ENCODE peak calls at places on chromosomes 7 and 10, in ten cellular contexts. One of them, this sample, is unnamed. For H3K36me3, the result is how much of the 10 kb centered on the place peaks cover.

GRCh38 chr7:3861941-3862340 is 560.9 kb downstream of the SDK1 start:
- DNase-seq in uterus: peak
- DNase-seq in K562: no peak
- DNase-seq in tibial nerve: no peak
- DNase-seq in endothelial cell of umbilical vein: peak
- DNase-seq in prostate gland: no peak
- DNase-seq in transverse colon: no peak
- DNase-seq in adrenal gland: no peak
- DNase-seq in HepG2: no peak
- DNase-seq in spleen: no peak
- DNase-seq in this sample: no peak

GRCh38 chr10:89702121-89702480 is 711 bp downstream of the KIF20B start:
- DNase-seq in transverse colon: no peak
- DNase-seq in spleen: no peak
- DNase-seq in prostate gland: no peak
- DNase-seq in K562: peak
- DNase-seq in HepG2: peak
- DNase-seq in adrenal gland: no peak
- DNase-seq in tibial nerve: no peak
- DNase-seq in endothelial cell of umbilical vein: no peak
- DNase-seq in uterus: no peak
- DNase-seq in this sample: no peak

GRCh38 chr7:98483276-98483963 is 82.5 kb upstream of the BAIAP2L1 start:
- DNase-seq in K562: no peak
- DNase-seq in HepG2: no peak
- DNase-seq in endothelial cell of umbilical vein: no peak
- DNase-seq in prostate gland: no peak
- DNase-seq in adrenal gland: no peak
- DNase-seq in transverse colon: no peak
- DNase-seq in spleen: peak
- DNase-seq in uterus: no peak
- DNase-seq in tibial nerve: no peak
- DNase-seq in this sample: no peak

GRCh38 chr10:91220954-91221696 is 662 bp downstream of the PCGF5 start:
- DNase-seq in adrenal gland: peak
- DNase-seq in uterus: peak
- DNase-seq in HepG2: no peak
- DNase-seq in K562: peak
- DNase-seq in spleen: no peak
- DNase-seq in endothelial cell of umbilical vein: peak
- DNase-seq in tibial nerve: no peak
- DNase-seq in prostate gland: peak
- DNase-seq in transverse colon: peak
- DNase-seq in this sample: peak

GRCh38 chr7:69937097-69937496 is 338.8 kb downstream of the AUTS2 start:
- DNase-seq in transverse colon: no peak
- DNase-seq in K562: no peak
- DNase-seq in tibial nerve: no peak
- DNase-seq in adrenal gland: no peak
- DNase-seq in prostate gland: no peak
- DNase-seq in uterus: no peak
- DNase-seq in spleen: no peak
- DNase-seq in HepG2: no peak
- DNase-seq in endothelial cell of umbilical vein: no peak
- DNase-seq in this sample: no peak

GRCh38 chr10:4684434-4684833 is 141.6 kb upstream of the AKR1E2 start:
- DNase-seq in endothelial cell of umbilical vein: no peak
- DNase-seq in spleen: no peak
- DNase-seq in adrenal gland: no peak
- DNase-seq in tibial nerve: no peak
- DNase-seq in transverse colon: no peak
- DNase-seq in prostate gland: no peak
- DNase-seq in uterus: no peak
- DNase-seq in K562: no peak
- DNase-seq in HepG2: no peak
- DNase-seq in this sample: no peak

GRCh38 chr7:127833641-127834040 is 181.6 kb downstream of the SND1 start:
- DNase-seq in transverse colon: no peak
- DNase-seq in adrenal gland: no peak
- DNase-seq in K562: no peak
- DNase-seq in endothelial cell of umbilical vein: peak
- DNase-seq in spleen: no peak
- DNase-seq in uterus: no peak
- DNase-seq in prostate gland: no peak
- DNase-seq in tibial nerve: no peak
- DNase-seq in HepG2: no peak
- DNase-seq in this sample: no peak

GRCh38 chr7:23181684-23182553 is at the start of gene NUP42:
- DNase-seq in transverse colon: peak
- DNase-seq in endothelial cell of umbilical vein: peak
- DNase-seq in adrenal gland: peak
- DNase-seq in prostate gland: peak
- DNase-seq in uterus: peak
- DNase-seq in K562: peak
- DNase-seq in spleen: peak
- DNase-seq in tibial nerve: peak
- DNase-seq in HepG2: peak
- DNase-seq in this sample: peak

GRCh38 chr7:53904355-53904754 is 637.8 kb upstream of the VSTM2A start:
- DNase-seq in tibial nerve: no peak
- DNase-seq in prostate gland: no peak
- DNase-seq in HepG2: no peak
- DNase-seq in K562: no peak
- DNase-seq in uterus: no peak
- DNase-seq in spleen: no peak
- DNase-seq in adrenal gland: no peak
- DNase-seq in transverse colon: no peak
- DNase-seq in endothelial cell of umbilical vein: no peak
- DNase-seq in this sample: no peak

GRCh38 chr10:51508156-51508555 is 191.2 kb downstream of the CSTF2T start:
- DNase-seq in tibial nerve: no peak
- DNase-seq in uterus: no peak
- DNase-seq in spleen: no peak
- DNase-seq in endothelial cell of umbilical vein: no peak
- DNase-seq in K562: no peak
- DNase-seq in prostate gland: no peak
- DNase-seq in transverse colon: no peak
- DNase-seq in HepG2: no peak
- DNase-seq in adrenal gland: no peak
- DNase-seq in this sample: no peak

GRCh38 chr7:89887489-89887888 is 266.8 kb upstream of the STEAP1 start:
- DNase-seq in tibial nerve: no peak
- DNase-seq in adrenal gland: peak
- DNase-seq in spleen: no peak
- DNase-seq in K562: no peak
- DNase-seq in HepG2: peak
- DNase-seq in endothelial cell of umbilical vein: no peak
- DNase-seq in uterus: no peak
- DNase-seq in prostate gland: no peak
- DNase-seq in transverse colon: no peak
- DNase-seq in this sample: no peak

GRCh38 chr10:18400201-18400910 is 251.0 kb downstream of the NSUN6 start:
- DNase-seq in tibial nerve: no peak
- DNase-seq in spleen: no peak
- DNase-seq in transverse colon: peak
- DNase-seq in uterus: no peak
- DNase-seq in prostate gland: no peak
- DNase-seq in HepG2: peak
- DNase-seq in K562: peak
- DNase-seq in endothelial cell of umbilical vein: no peak
- DNase-seq in adrenal gland: peak
- DNase-seq in this sample: no peak

GRCh38 chr7:135597181-135597925 is 39.6 kb downstream of the NUP205 start:
- DNase-seq in HepG2: no peak
- DNase-seq in tibial nerve: no peak
- DNase-seq in adrenal gland: no peak
- DNase-seq in transverse colon: no peak
- DNase-seq in K562: no peak
- DNase-seq in spleen: no peak
- DNase-seq in endothelial cell of umbilical vein: no peak
- DNase-seq in uterus: no peak
- DNase-seq in prostate gland: no peak
- DNase-seq in this sample: no peak

GRCh38 chr7:132819648-132820047 is 243.4 kb upstream of the PLXNA4 start:
- DNase-seq in endothelial cell of umbilical vein: no peak
- DNase-seq in K562: no peak
- DNase-seq in uterus: no peak
- DNase-seq in prostate gland: no peak
- DNase-seq in adrenal gland: no peak
- DNase-seq in transverse colon: no peak
- DNase-seq in spleen: no peak
- DNase-seq in tibial nerve: no peak
- DNase-seq in HepG2: no peak
- DNase-seq in this sample: no peak

GRCh38 chr7:20795881-20796280 is 9.2 kb upstream of the SP8 start:
- DNase-seq in endothelial cell of umbilical vein: no peak
- DNase-seq in adrenal gland: no peak
- DNase-seq in transverse colon: no peak
- DNase-seq in HepG2: no peak
- DNase-seq in uterus: no peak
- DNase-seq in K562: no peak
- DNase-seq in spleen: no peak
- DNase-seq in prostate gland: no peak
- DNase-seq in tibial nerve: no peak
- DNase-seq in this sample: no peak

DNA sequence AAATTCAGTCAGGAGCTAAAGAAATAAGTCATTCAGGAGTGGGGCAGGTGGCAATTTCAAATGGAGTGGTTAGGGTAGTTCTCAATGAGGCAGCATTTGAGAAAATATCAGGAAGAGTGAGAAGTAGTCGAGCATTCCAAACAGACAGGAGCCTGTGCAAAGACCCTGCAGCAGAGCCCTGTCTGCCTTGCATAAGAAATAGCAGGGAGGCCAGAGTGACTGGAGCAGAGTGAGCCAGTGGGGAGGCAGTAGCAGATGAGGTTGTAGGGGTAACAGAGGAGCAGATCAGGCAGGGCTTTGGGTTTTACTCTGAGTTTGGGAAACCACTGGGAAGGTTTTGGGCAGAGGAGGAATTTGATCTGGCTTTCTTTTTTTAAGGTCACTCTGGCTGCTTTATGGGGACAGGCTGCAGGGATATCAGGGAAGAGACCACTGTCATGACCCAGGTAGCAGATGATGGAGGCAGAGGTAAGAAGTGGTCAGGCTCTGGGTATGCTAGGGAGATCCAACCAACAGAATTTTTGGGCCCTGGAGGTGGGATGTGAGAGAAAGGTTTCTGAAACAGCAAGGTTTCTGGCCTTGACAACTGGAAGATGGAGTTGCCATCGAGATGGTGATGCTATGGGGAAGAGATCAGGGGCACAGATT is 1.3 kb upstream of the BLVRA start:
- DNase-seq in spleen: no peak
- DNase-seq in uterus: no peak
- DNase-seq in tibial nerve: no peak
- DNase-seq in transverse colon: no peak
- DNase-seq in adrenal gland: no peak
- DNase-seq in endothelial cell of umbilical vein: no peak
- DNase-seq in prostate gland: no peak
- DNase-seq in K562: no peak
- DNase-seq in HepG2: no peak
- DNase-seq in this sample: no peak
- TF ChIP-seq POLR2A in spleen: no peak
- TF ChIP-seq POLR2A in uterus: no peak
- TF ChIP-seq POLR2A in tibial nerve: no peak
- TF ChIP-seq POLR2A in transverse colon: no peak
- TF ChIP-seq POLR2A in adrenal gland: no peak
- TF ChIP-seq POLR2A in endothelial cell of umbilical vein: no peak
- TF ChIP-seq POLR2A in prostate gland: no peak
- TF ChIP-seq POLR2A in K562: no peak
- TF ChIP-seq POLR2A in HepG2: no peak
- TF ChIP-seq POLR2A in this sample: no peak

GRCh38 chr7:26784118-26784517 is 80.3 kb downstream of the SKAP2 start:
- DNase-seq in tibial nerve: no peak
- DNase-seq in K562: no peak
- DNase-seq in prostate gland: no peak
- DNase-seq in adrenal gland: no peak
- DNase-seq in transverse colon: no peak
- DNase-seq in endothelial cell of umbilical vein: no peak
- DNase-seq in HepG2: no peak
- DNase-seq in spleen: no peak
- DNase-seq in uterus: no peak
- DNase-seq in this sample: no peak
- TF ChIP-seq CTCF in tibial nerve: no peak
- TF ChIP-seq CTCF in K562: no peak
- TF ChIP-seq CTCF in prostate gland: no peak
- TF ChIP-seq CTCF in adrenal gland: no peak
- TF ChIP-seq CTCF in transverse colon: no peak
- TF ChIP-seq CTCF in endothelial cell of umbilical vein: no peak
- TF ChIP-seq CTCF in HepG2: no peak
- TF ChIP-seq CTCF in spleen: no peak
- TF ChIP-seq CTCF in uterus: no peak
- TF ChIP-seq CTCF in this sample: no peak

GRCh38 chr7:156962145-156962544 is 12.6 kb downstream of the NOM1 start:
- DNase-seq in K562: no peak
- DNase-seq in endothelial cell of umbilical vein: no peak
- DNase-seq in spleen: no peak
- DNase-seq in tibial nerve: no peak
- DNase-seq in transverse colon: no peak
- DNase-seq in adrenal gland: no peak
- DNase-seq in uterus: no peak
- DNase-seq in prostate gland: no peak
- DNase-seq in HepG2: no peak
- DNase-seq in this sample: no peak
- H3K36me3 ChIP-seq in K562: half or more
- H3K36me3 ChIP-seq in endothelial cell of umbilical vein: under half
- H3K36me3 ChIP-seq in spleen: half or more
- H3K36me3 ChIP-seq in tibial nerve: under half
- H3K36me3 ChIP-seq in transverse colon: under half
- H3K36me3 ChIP-seq in adrenal gland: half or more
- H3K36me3 ChIP-seq in uterus: under half
- H3K36me3 ChIP-seq in prostate gland: under half
- H3K36me3 ChIP-seq in HepG2: half or more
- H3K36me3 ChIP-seq in this sample: half or more

DNA sequence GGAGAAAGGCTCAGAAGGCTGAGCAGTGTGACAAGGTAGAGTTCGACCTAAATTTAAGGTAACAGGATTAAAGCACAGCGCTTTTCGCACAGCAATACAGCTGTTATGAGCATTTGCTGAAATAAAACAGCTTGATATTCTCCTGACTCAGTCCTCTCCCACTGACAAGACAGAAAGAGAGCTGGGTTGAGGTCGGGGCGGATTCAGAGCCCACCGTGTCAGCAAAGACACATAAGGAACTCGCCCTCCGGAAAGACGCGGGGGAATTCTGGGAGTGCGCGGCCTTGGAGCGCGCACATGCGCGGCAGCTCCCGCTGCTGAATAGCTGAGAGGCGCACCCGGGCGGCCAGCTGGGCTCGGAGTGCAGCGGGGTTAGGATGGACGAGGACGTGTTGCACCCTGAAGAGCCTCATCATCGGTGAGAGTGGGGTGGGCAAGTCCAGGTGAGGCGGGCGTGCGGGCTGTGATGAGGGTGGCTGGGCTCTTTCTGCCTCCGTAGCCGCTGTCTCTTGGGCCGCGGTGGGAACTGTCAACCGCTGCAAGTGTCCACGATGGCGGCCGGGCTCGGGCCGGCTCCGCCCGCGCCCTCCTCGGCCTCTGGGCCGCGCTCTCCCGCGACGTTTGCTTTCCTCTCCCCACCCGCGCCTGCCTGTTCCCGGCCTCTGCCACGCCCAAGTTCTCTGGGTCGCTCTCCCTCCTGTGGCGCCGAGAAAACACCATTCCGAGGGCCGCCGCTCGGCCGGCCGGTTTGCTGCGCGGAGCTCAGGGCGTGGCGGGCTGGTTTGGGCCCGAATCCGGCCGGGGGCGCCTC is 120.6 kb downstream of the LYZL1 start:
- DNase-seq in spleen: peak
- DNase-seq in HepG2: peak
- DNase-seq in prostate gland: peak
- DNase-seq in adrenal gland: peak
- DNase-seq in transverse colon: peak
- DNase-seq in K562: peak
- DNase-seq in endothelial cell of umbilical vein: peak
- DNase-seq in tibial nerve: peak
- DNase-seq in uterus: peak
- DNase-seq in this sample: peak
- TF ChIP-seq POLR2A in spleen: no peak
- TF ChIP-seq POLR2A in HepG2: peak
- TF ChIP-seq POLR2A in prostate gland: peak
- TF ChIP-seq POLR2A in adrenal gland: peak
- TF ChIP-seq POLR2A in transverse colon: peak
- TF ChIP-seq POLR2A in K562: peak
- TF ChIP-seq POLR2A in endothelial cell of umbilical vein: peak
- TF ChIP-seq POLR2A in tibial nerve: peak
- TF ChIP-seq POLR2A in uterus: peak
- TF ChIP-seq POLR2A in this sample: no peak